ENCODE peak calls at places on chromosomes 4 and X, in ten cellular contexts. One of them, this sample, is unnamed.
A peak's percentile ranks its signal among the peaks of the same experiment; 100 is the strongest.

GRCh38 chr4:1726146-1726934 is 5.0 kb downstream of the TACC3 start:
- DNase-seq in NCI-H1930: peak; percentile 64
- DNase-seq in left ventricle myocardium superior: peak; percentile 94
- DNase-seq in T1000: peak; percentile 79
- DNase-seq in right cardiac atrium: peak; percentile 96
- DNase-seq in astrocyte: peak; percentile 42
- DNase-seq in activated T-helper 1 cell treated with anti-CD3 and anti-CD28 coated beads, Interleukin-12 subunit alpha, Interleukin-12 subunit beta, Interleukin-2, Interleukin-4 antibody, amounts not matched to agents 30 ng/mL and 10 ng/mL and 1 ng/mL, durations not matched to agents 14 hours and 24 hours and 36 hours: peak; percentile 80
- DNase-seq in T-helper 9 cell: peak; percentile 94
- DNase-seq in stimulated activated CD8-positive, alpha-beta memory T cell treated with anti-CD3 and anti-CD28 coated beads, Interleukin-4, amount 100 ng/mL, for 24 hours: peak; percentile 86
- DNase-seq in esophagus muscularis mucosa: peak; percentile 97
- DNase-seq in this sample: peak; percentile 90

GRCh38 chr4:100261346-100261745 is 71.1 kb upstream of the DDIT4L start:
- DNase-seq in NCI-H1930: no peak
- DNase-seq in left ventricle myocardium superior: no peak
- DNase-seq in T1000: no peak
- DNase-seq in right cardiac atrium: no peak
- DNase-seq in astrocyte: no peak
- DNase-seq in activated T-helper 1 cell treated with anti-CD3 and anti-CD28 coated beads, Interleukin-12 subunit alpha, Interleukin-12 subunit beta, Interleukin-2, Interleukin-4 antibody, amounts not matched to agents 30 ng/mL and 10 ng/mL and 1 ng/mL, durations not matched to agents 14 hours and 24 hours and 36 hours: no peak
- DNase-seq in T-helper 9 cell: no peak
- DNase-seq in stimulated activated CD8-positive, alpha-beta memory T cell treated with anti-CD3 and anti-CD28 coated beads, Interleukin-4, amount 100 ng/mL, for 24 hours: no peak
- DNase-seq in esophagus muscularis mucosa: no peak
- DNase-seq in this sample: no peak

GRCh38 chr4:107035711-107036601 is at the start of gene DKK2:
- DNase-seq in NCI-H1930: no peak
- DNase-seq in left ventricle myocardium superior: peak; percentile 32
- DNase-seq in T1000: no peak
- DNase-seq in right cardiac atrium: peak; percentile 67
- DNase-seq in astrocyte: peak; percentile 24
- DNase-seq in activated T-helper 1 cell treated with anti-CD3 and anti-CD28 coated beads, Interleukin-12 subunit alpha, Interleukin-12 subunit beta, Interleukin-2, Interleukin-4 antibody, amounts not matched to agents 30 ng/mL and 10 ng/mL and 1 ng/mL, durations not matched to agents 14 hours and 24 hours and 36 hours: no peak
- DNase-seq in T-helper 9 cell: no peak
- DNase-seq in stimulated activated CD8-positive, alpha-beta memory T cell treated with anti-CD3 and anti-CD28 coated beads, Interleukin-4, amount 100 ng/mL, for 24 hours: no peak
- DNase-seq in esophagus muscularis mucosa: no peak
- DNase-seq in this sample: no peak

GRCh38 chr4:88613417-88613875 is 21.2 kb downstream of the HERC3 start:
- DNase-seq in NCI-H1930: no peak
- DNase-seq in left ventricle myocardium superior: no peak
- DNase-seq in T1000: no peak
- DNase-seq in right cardiac atrium: no peak
- DNase-seq in astrocyte: no peak
- DNase-seq in activated T-helper 1 cell treated with anti-CD3 and anti-CD28 coated beads, Interleukin-12 subunit alpha, Interleukin-12 subunit beta, Interleukin-2, Interleukin-4 antibody, amounts not matched to agents 30 ng/mL and 10 ng/mL and 1 ng/mL, durations not matched to agents 14 hours and 24 hours and 36 hours: peak; percentile 20
- DNase-seq in T-helper 9 cell: peak; percentile 23
- DNase-seq in stimulated activated CD8-positive, alpha-beta memory T cell treated with anti-CD3 and anti-CD28 coated beads, Interleukin-4, amount 100 ng/mL, for 24 hours: no peak
- DNase-seq in esophagus muscularis mucosa: no peak
- DNase-seq in this sample: no peak

GRCh38 chr4:78644744-78645330 is 93.3 kb downstream of the ANXA3 start:
- DNase-seq in NCI-H1930: no peak
- DNase-seq in left ventricle myocardium superior: peak; percentile 35
- DNase-seq in T1000: peak; percentile 6
- DNase-seq in right cardiac atrium: peak; percentile 82
- DNase-seq in astrocyte: peak; percentile 77
- DNase-seq in activated T-helper 1 cell treated with anti-CD3 and anti-CD28 coated beads, Interleukin-12 subunit alpha, Interleukin-12 subunit beta, Interleukin-2, Interleukin-4 antibody, amounts not matched to agents 30 ng/mL and 10 ng/mL and 1 ng/mL, durations not matched to agents 14 hours and 24 hours and 36 hours: peak; percentile 20
- DNase-seq in T-helper 9 cell: no peak
- DNase-seq in stimulated activated CD8-positive, alpha-beta memory T cell treated with anti-CD3 and anti-CD28 coated beads, Interleukin-4, amount 100 ng/mL, for 24 hours: peak; percentile 14
- DNase-seq in esophagus muscularis mucosa: no peak
- DNase-seq in this sample: peak; percentile 50

GRCh38 chrX:77564824-77565223 is 117.6 kb downstream of the FGF16 start:
- DNase-seq in NCI-H1930: no peak
- DNase-seq in left ventricle myocardium superior: no peak
- DNase-seq in T1000: no peak
- DNase-seq in right cardiac atrium: no peak
- DNase-seq in astrocyte: peak; percentile 35
- DNase-seq in activated T-helper 1 cell treated with anti-CD3 and anti-CD28 coated beads, Interleukin-12 subunit alpha, Interleukin-12 subunit beta, Interleukin-2, Interleukin-4 antibody, amounts not matched to agents 30 ng/mL and 10 ng/mL and 1 ng/mL, durations not matched to agents 14 hours and 24 hours and 36 hours: no peak
- DNase-seq in T-helper 9 cell: no peak
- DNase-seq in stimulated activated CD8-positive, alpha-beta memory T cell treated with anti-CD3 and anti-CD28 coated beads, Interleukin-4, amount 100 ng/mL, for 24 hours: no peak
- DNase-seq in esophagus muscularis mucosa: no peak
- DNase-seq in this sample: no peak

GRCh38 chr4:7664106-7664505 is 229.4 kb upstream of the PSAPL1 start:
- DNase-seq in NCI-H1930: no peak
- DNase-seq in left ventricle myocardium superior: peak; percentile 12
- DNase-seq in T1000: no peak
- DNase-seq in right cardiac atrium: peak; percentile 5
- DNase-seq in astrocyte: no peak
- DNase-seq in activated T-helper 1 cell treated with anti-CD3 and anti-CD28 coated beads, Interleukin-12 subunit alpha, Interleukin-12 subunit beta, Interleukin-2, Interleukin-4 antibody, amounts not matched to agents 30 ng/mL and 10 ng/mL and 1 ng/mL, durations not matched to agents 14 hours and 24 hours and 36 hours: no peak
- DNase-seq in T-helper 9 cell: no peak
- DNase-seq in stimulated activated CD8-positive, alpha-beta memory T cell treated with anti-CD3 and anti-CD28 coated beads, Interleukin-4, amount 100 ng/mL, for 24 hours: no peak
- DNase-seq in esophagus muscularis mucosa: no peak
- DNase-seq in this sample: peak; percentile 0

GRCh38 chr4:83558693-83559092 is 22.8 kb downstream of the GPAT3 start:
- DNase-seq in NCI-H1930: no peak
- DNase-seq in left ventricle myocardium superior: no peak
- DNase-seq in T1000: no peak
- DNase-seq in right cardiac atrium: no peak
- DNase-seq in astrocyte: peak; percentile 55
- DNase-seq in activated T-helper 1 cell treated with anti-CD3 and anti-CD28 coated beads, Interleukin-12 subunit alpha, Interleukin-12 subunit beta, Interleukin-2, Interleukin-4 antibody, amounts not matched to agents 30 ng/mL and 10 ng/mL and 1 ng/mL, durations not matched to agents 14 hours and 24 hours and 36 hours: no peak
- DNase-seq in T-helper 9 cell: no peak
- DNase-seq in stimulated activated CD8-positive, alpha-beta memory T cell treated with anti-CD3 and anti-CD28 coated beads, Interleukin-4, amount 100 ng/mL, for 24 hours: no peak
- DNase-seq in esophagus muscularis mucosa: no peak
- DNase-seq in this sample: no peak

GRCh38 chr4:170853422-170854021 is 763.8 kb upstream of the AADAT start:
- DNase-seq in NCI-H1930: no peak
- DNase-seq in left ventricle myocardium superior: peak; percentile 31
- DNase-seq in T1000: no peak
- DNase-seq in right cardiac atrium: peak; percentile 56
- DNase-seq in astrocyte: no peak
- DNase-seq in activated T-helper 1 cell treated with anti-CD3 and anti-CD28 coated beads, Interleukin-12 subunit alpha, Interleukin-12 subunit beta, Interleukin-2, Interleukin-4 antibody, amounts not matched to agents 30 ng/mL and 10 ng/mL and 1 ng/mL, durations not matched to agents 14 hours and 24 hours and 36 hours: no peak
- DNase-seq in T-helper 9 cell: no peak
- DNase-seq in stimulated activated CD8-positive, alpha-beta memory T cell treated with anti-CD3 and anti-CD28 coated beads, Interleukin-4, amount 100 ng/mL, for 24 hours: no peak
- DNase-seq in esophagus muscularis mucosa: no peak
- DNase-seq in this sample: peak; percentile 14

GRCh38 chrX:21943460-21944135 is 3.1 kb downstream of the SMS start:
- DNase-seq in NCI-H1930: no peak
- DNase-seq in left ventricle myocardium superior: no peak
- DNase-seq in T1000: peak; percentile 20
- DNase-seq in right cardiac atrium: no peak
- DNase-seq in astrocyte: peak; percentile 94
- DNase-seq in activated T-helper 1 cell treated with anti-CD3 and anti-CD28 coated beads, Interleukin-12 subunit alpha, Interleukin-12 subunit beta, Interleukin-2, Interleukin-4 antibody, amounts not matched to agents 30 ng/mL and 10 ng/mL and 1 ng/mL, durations not matched to agents 14 hours and 24 hours and 36 hours: no peak
- DNase-seq in T-helper 9 cell: no peak
- DNase-seq in stimulated activated CD8-positive, alpha-beta memory T cell treated with anti-CD3 and anti-CD28 coated beads, Interleukin-4, amount 100 ng/mL, for 24 hours: no peak
- DNase-seq in esophagus muscularis mucosa: no peak
- DNase-seq in this sample: no peak

GRCh38 chr4:29423836-29424721 is 1296.1 kb upstream of the PCDH7 start:
- DNase-seq in NCI-H1930: no peak
- DNase-seq in left ventricle myocardium superior: no peak
- DNase-seq in T1000: peak; percentile 46
- DNase-seq in right cardiac atrium: no peak
- DNase-seq in astrocyte: peak; percentile 78
- DNase-seq in activated T-helper 1 cell treated with anti-CD3 and anti-CD28 coated beads, Interleukin-12 subunit alpha, Interleukin-12 subunit beta, Interleukin-2, Interleukin-4 antibody, amounts not matched to agents 30 ng/mL and 10 ng/mL and 1 ng/mL, durations not matched to agents 14 hours and 24 hours and 36 hours: no peak
- DNase-seq in T-helper 9 cell: no peak
- DNase-seq in stimulated activated CD8-positive, alpha-beta memory T cell treated with anti-CD3 and anti-CD28 coated beads, Interleukin-4, amount 100 ng/mL, for 24 hours: no peak
- DNase-seq in esophagus muscularis mucosa: no peak
- DNase-seq in this sample: no peak

GRCh38 chr4:179662522-179662921 is 2220.3 kb upstream of the AGA start:
- DNase-seq in NCI-H1930: no peak
- DNase-seq in left ventricle myocardium superior: no peak
- DNase-seq in T1000: no peak
- DNase-seq in right cardiac atrium: no peak
- DNase-seq in astrocyte: peak; percentile 22
- DNase-seq in activated T-helper 1 cell treated with anti-CD3 and anti-CD28 coated beads, Interleukin-12 subunit alpha, Interleukin-12 subunit beta, Interleukin-2, Interleukin-4 antibody, amounts not matched to agents 30 ng/mL and 10 ng/mL and 1 ng/mL, durations not matched to agents 14 hours and 24 hours and 36 hours: no peak
- DNase-seq in T-helper 9 cell: no peak
- DNase-seq in stimulated activated CD8-positive, alpha-beta memory T cell treated with anti-CD3 and anti-CD28 coated beads, Interleukin-4, amount 100 ng/mL, for 24 hours: no peak
- DNase-seq in esophagus muscularis mucosa: no peak
- DNase-seq in this sample: no peak

GRCh38 chr4:86895692-86896488 is 3.7 kb upstream of the C4orf36 start:
- DNase-seq in NCI-H1930: peak; percentile 53
- DNase-seq in left ventricle myocardium superior: no peak
- DNase-seq in T1000: no peak
- DNase-seq in right cardiac atrium: no peak
- DNase-seq in astrocyte: peak; percentile 53
- DNase-seq in activated T-helper 1 cell treated with anti-CD3 and anti-CD28 coated beads, Interleukin-12 subunit alpha, Interleukin-12 subunit beta, Interleukin-2, Interleukin-4 antibody, amounts not matched to agents 30 ng/mL and 10 ng/mL and 1 ng/mL, durations not matched to agents 14 hours and 24 hours and 36 hours: peak; percentile 4
- DNase-seq in T-helper 9 cell: no peak
- DNase-seq in stimulated activated CD8-positive, alpha-beta memory T cell treated with anti-CD3 and anti-CD28 coated beads, Interleukin-4, amount 100 ng/mL, for 24 hours: no peak
- DNase-seq in esophagus muscularis mucosa: no peak
- DNase-seq in this sample: no peak

GRCh38 chr4:139849219-139849618 is 183.6 kb downstream of the MGST2 start:
- DNase-seq in NCI-H1930: no peak
- DNase-seq in left ventricle myocardium superior: no peak
- DNase-seq in T1000: no peak
- DNase-seq in right cardiac atrium: no peak
- DNase-seq in astrocyte: no peak
- DNase-seq in activated T-helper 1 cell treated with anti-CD3 and anti-CD28 coated beads, Interleukin-12 subunit alpha, Interleukin-12 subunit beta, Interleukin-2, Interleukin-4 antibody, amounts not matched to agents 30 ng/mL and 10 ng/mL and 1 ng/mL, durations not matched to agents 14 hours and 24 hours and 36 hours: no peak
- DNase-seq in T-helper 9 cell: no peak
- DNase-seq in stimulated activated CD8-positive, alpha-beta memory T cell treated with anti-CD3 and anti-CD28 coated beads, Interleukin-4, amount 100 ng/mL, for 24 hours: no peak
- DNase-seq in esophagus muscularis mucosa: no peak
- DNase-seq in this sample: no peak

GRCh38 chr4:76279462-76279861 is 27.1 kb upstream of the STBD1 start:
- DNase-seq in NCI-H1930: no peak
- DNase-seq in left ventricle myocardium superior: no peak
- DNase-seq in T1000: no peak
- DNase-seq in right cardiac atrium: no peak
- DNase-seq in astrocyte: no peak
- DNase-seq in activated T-helper 1 cell treated with anti-CD3 and anti-CD28 coated beads, Interleukin-12 subunit alpha, Interleukin-12 subunit beta, Interleukin-2, Interleukin-4 antibody, amounts not matched to agents 30 ng/mL and 10 ng/mL and 1 ng/mL, durations not matched to agents 14 hours and 24 hours and 36 hours: no peak
- DNase-seq in T-helper 9 cell: peak; percentile 18
- DNase-seq in stimulated activated CD8-positive, alpha-beta memory T cell treated with anti-CD3 and anti-CD28 coated beads, Interleukin-4, amount 100 ng/mL, for 24 hours: no peak
- DNase-seq in esophagus muscularis mucosa: no peak
- DNase-seq in this sample: no peak

GRCh38 chr4:156581693-156582092 is 389.9 kb downstream of the PDGFC start:
- DNase-seq in NCI-H1930: no peak
- DNase-seq in left ventricle myocardium superior: no peak
- DNase-seq in T1000: no peak
- DNase-seq in right cardiac atrium: no peak
- DNase-seq in astrocyte: no peak
- DNase-seq in activated T-helper 1 cell treated with anti-CD3 and anti-CD28 coated beads, Interleukin-12 subunit alpha, Interleukin-12 subunit beta, Interleukin-2, Interleukin-4 antibody, amounts not matched to agents 30 ng/mL and 10 ng/mL and 1 ng/mL, durations not matched to agents 14 hours and 24 hours and 36 hours: no peak
- DNase-seq in T-helper 9 cell: no peak
- DNase-seq in stimulated activated CD8-positive, alpha-beta memory T cell treated with anti-CD3 and anti-CD28 coated beads, Interleukin-4, amount 100 ng/mL, for 24 hours: no peak
- DNase-seq in esophagus muscularis mucosa: no peak
- DNase-seq in this sample: no peak

GRCh38 chrX:46036508-46036907 is 508.7 kb downstream of the ZNF674 start:
- DNase-seq in NCI-H1930: no peak
- DNase-seq in left ventricle myocardium superior: no peak
- DNase-seq in T1000: no peak
- DNase-seq in right cardiac atrium: no peak
- DNase-seq in astrocyte: peak; percentile 10
- DNase-seq in activated T-helper 1 cell treated with anti-CD3 and anti-CD28 coated beads, Interleukin-12 subunit alpha, Interleukin-12 subunit beta, Interleukin-2, Interleukin-4 antibody, amounts not matched to agents 30 ng/mL and 10 ng/mL and 1 ng/mL, durations not matched to agents 14 hours and 24 hours and 36 hours: no peak
- DNase-seq in T-helper 9 cell: no peak
- DNase-seq in stimulated activated CD8-positive, alpha-beta memory T cell treated with anti-CD3 and anti-CD28 coated beads, Interleukin-4, amount 100 ng/mL, for 24 hours: no peak
- DNase-seq in esophagus muscularis mucosa: no peak
- DNase-seq in this sample: no peak

GRCh38 chr4:89114100-89114499 is 2.8 kb downstream of the TIGD2 start:
- DNase-seq in NCI-H1930: no peak
- DNase-seq in left ventricle myocardium superior: no peak
- DNase-seq in T1000: no peak
- DNase-seq in right cardiac atrium: no peak
- DNase-seq in astrocyte: no peak
- DNase-seq in activated T-helper 1 cell treated with anti-CD3 and anti-CD28 coated beads, Interleukin-12 subunit alpha, Interleukin-12 subunit beta, Interleukin-2, Interleukin-4 antibody, amounts not matched to agents 30 ng/mL and 10 ng/mL and 1 ng/mL, durations not matched to agents 14 hours and 24 hours and 36 hours: no peak
- DNase-seq in T-helper 9 cell: no peak
- DNase-seq in stimulated activated CD8-positive, alpha-beta memory T cell treated with anti-CD3 and anti-CD28 coated beads, Interleukin-4, amount 100 ng/mL, for 24 hours: no peak
- DNase-seq in esophagus muscularis mucosa: no peak
- DNase-seq in this sample: no peak